ENCODE peak calls at places on chromosomes 13 and 19, in four cellular contexts. One of them, this sample, is unnamed. For H3K4me1, the result is how much of the 10 kb centered on the place peaks cover.

GRCh38 chr19:35119578-35119977 is 4.0 kb downstream of the FXYD3 start:
- DNase-seq in heart left ventricle: no peak
- DNase-seq in A549: no peak
- DNase-seq in ascending aorta: no peak
- DNase-seq in this sample: no peak

GRCh38 chr13:45482571-45483173 is 17.9 kb downstream of the COG3 start:
- DNase-seq in heart left ventricle: no peak
- DNase-seq in A549: no peak
- DNase-seq in ascending aorta: no peak
- DNase-seq in this sample: no peak

GRCh38 chr19:21910318-21910717 is 74.3 kb upstream of the ZNF43 start:
- DNase-seq in heart left ventricle: no peak
- DNase-seq in A549: no peak
- DNase-seq in ascending aorta: no peak
- DNase-seq in this sample: no peak

GRCh38 chr13:110376120-110376519 is 69.0 kb downstream of the COL4A2 start:
- DNase-seq in heart left ventricle: no peak
- DNase-seq in A549: no peak
- DNase-seq in ascending aorta: no peak
- DNase-seq in this sample: no peak

GRCh38 chr19:4830768-4831265 is 695 bp downstream of the TICAM1 start:
- DNase-seq in heart left ventricle: no peak
- DNase-seq in A549: no peak
- DNase-seq in ascending aorta: no peak
- DNase-seq in this sample: no peak

GRCh38 chr13:32211788-32212187 is 103.4 kb downstream of the ZAR1L start:
- DNase-seq in heart left ventricle: no peak
- DNase-seq in A549: no peak
- DNase-seq in ascending aorta: no peak
- DNase-seq in this sample: no peak

GRCh38 chr13:99393791-99394735 is 86.9 kb upstream of the GPR183 start:
- DNase-seq in heart left ventricle: no peak
- DNase-seq in A549: no peak
- DNase-seq in ascending aorta: peak
- DNase-seq in this sample: no peak

GRCh38 chr13:99931462-99931861 is 40.1 kb downstream of the ZIC5 start:
- DNase-seq in heart left ventricle: no peak
- DNase-seq in A549: no peak
- DNase-seq in ascending aorta: no peak
- DNase-seq in this sample: no peak

GRCh38 chr19:35757231-35757748 is 461 bp upstream of the HSPB6 start:
- DNase-seq in heart left ventricle: peak
- DNase-seq in A549: peak
- DNase-seq in ascending aorta: peak
- DNase-seq in this sample: no peak

GRCh38 chr13:46716821-46717220 is 80.1 kb downstream of the ESD start:
- DNase-seq in heart left ventricle: no peak
- DNase-seq in A549: no peak
- DNase-seq in ascending aorta: no peak
- DNase-seq in this sample: no peak

GRCh38 chr19:13610042-13610691 is 103.9 kb upstream of the CACNA1A start:
- DNase-seq in heart left ventricle: no peak
- DNase-seq in A549: no peak
- DNase-seq in ascending aorta: no peak
- DNase-seq in this sample: no peak

GRCh38 chr19:13098291-13099072 is 4.2 kb downstream of the LYL1 start:
- DNase-seq in heart left ventricle: no peak
- DNase-seq in A549: no peak
- DNase-seq in ascending aorta: peak
- DNase-seq in this sample: no peak

GRCh38 chr13:39864221-39864620 is 208.8 kb downstream of the COG6 start:
- DNase-seq in heart left ventricle: no peak
- DNase-seq in A549: no peak
- DNase-seq in ascending aorta: no peak
- DNase-seq in this sample: no peak

GRCh38 chr19:40719414-40719894 is 2.5 kb downstream of the ITPKC start:
- DNase-seq in heart left ventricle: no peak
- DNase-seq in A549: no peak
- DNase-seq in ascending aorta: no peak
- DNase-seq in this sample: no peak

GRCh38 chr19:40718774-40719391 is 2.0 kb downstream of the ITPKC start:
- DNase-seq in heart left ventricle: peak
- DNase-seq in A549: peak
- DNase-seq in ascending aorta: peak
- DNase-seq in this sample: no peak

GRCh38 chr19:40716655-40717324 is at the start of the genes COQ8B and ITPKC:
- DNase-seq in heart left ventricle: peak
- DNase-seq in A549: peak
- DNase-seq in ascending aorta: peak
- DNase-seq in this sample: peak

GRCh38 chr19:40717325-40717879 is 490 bp downstream of the ITPKC start:
- DNase-seq in heart left ventricle: no peak
- DNase-seq in A549: no peak
- DNase-seq in ascending aorta: no peak
- DNase-seq in this sample: no peak

DNA sequence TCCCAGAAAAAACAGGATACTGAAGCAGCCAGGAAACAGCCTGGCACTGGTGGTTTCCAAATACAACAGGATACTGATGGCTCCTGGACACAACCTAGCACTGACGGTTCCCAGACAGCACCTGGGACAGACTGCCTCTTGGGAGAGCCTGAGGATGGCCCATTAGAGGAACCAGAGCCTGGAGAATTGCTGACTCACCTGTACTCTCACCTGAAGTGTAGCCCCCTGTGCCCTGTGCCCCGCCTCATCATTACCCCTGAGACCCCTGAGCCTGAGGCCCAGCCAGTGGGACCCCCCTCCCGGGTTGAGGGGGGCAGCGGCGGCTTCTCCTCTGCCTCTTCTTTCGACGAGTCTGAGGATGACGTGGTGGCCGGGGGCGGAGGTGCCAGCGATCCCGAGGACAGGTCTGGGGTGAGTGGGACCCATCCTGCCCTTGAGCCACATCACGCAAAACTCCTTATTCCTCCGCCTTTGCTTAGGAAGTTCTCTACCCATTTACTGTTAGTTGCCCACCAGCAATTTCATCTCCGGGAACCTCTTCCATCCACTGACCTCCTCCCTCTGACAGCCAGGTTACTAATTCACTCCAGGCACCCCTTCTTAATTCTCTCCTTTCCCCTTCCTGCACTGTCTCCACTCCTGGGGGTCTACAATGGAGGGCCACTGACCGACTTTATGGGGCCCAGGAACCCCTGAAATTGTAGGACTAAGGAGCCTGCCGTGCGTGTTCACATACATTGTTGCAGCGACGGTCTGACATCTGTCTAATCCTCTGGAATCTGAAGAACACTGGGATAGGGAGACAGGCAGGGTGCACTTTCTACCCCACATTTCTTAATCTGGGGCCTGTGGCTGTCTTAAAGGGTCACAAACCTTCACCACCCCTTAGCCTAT is 1.2 kb downstream of the ITPKC start:
- DNase-seq in heart left ventricle: no peak
- DNase-seq in A549: peak
- DNase-seq in ascending aorta: no peak
- DNase-seq in this sample: no peak
- H3K4me1 ChIP-seq in heart left ventricle: half or more
- H3K4me1 ChIP-seq in A549: under half
- H3K4me1 ChIP-seq in ascending aorta: under half
- H3K4me1 ChIP-seq in this sample: under half

DNA sequence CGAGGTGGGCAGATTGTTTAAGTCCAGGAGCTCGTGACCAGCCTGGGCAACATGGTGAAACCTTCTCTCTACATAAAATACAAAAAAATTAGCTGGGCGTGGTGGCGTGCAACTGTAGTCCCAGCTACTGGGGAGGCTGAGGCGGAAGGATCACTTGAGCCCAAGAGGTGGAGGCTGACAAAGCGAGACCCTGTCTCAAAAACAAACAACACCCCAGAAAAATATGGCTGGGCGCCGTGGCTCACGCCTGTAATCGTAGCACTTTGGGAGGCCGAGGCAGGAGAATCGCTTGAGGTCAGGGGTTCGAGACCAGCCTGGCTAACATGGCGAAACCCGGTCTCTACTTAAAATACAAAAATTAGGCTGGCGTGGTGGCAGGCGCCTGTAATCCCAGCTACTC is 3.4 kb upstream of the HNRNPL start:
- DNase-seq in heart left ventricle: no peak
- DNase-seq in A549: no peak
- DNase-seq in ascending aorta: no peak
- DNase-seq in this sample: no peak
- H3K27ac ChIP-seq in heart left ventricle: no peak
- H3K27ac ChIP-seq in A549: peak
- H3K27ac ChIP-seq in ascending aorta: no peak
- H3K27ac ChIP-seq in this sample: no peak

GRCh38 chr19:29676586-29676985 is 11.3 kb downstream of the PLEKHF1 start:
- DNase-seq in heart left ventricle: no peak
- DNase-seq in A549: no peak
- DNase-seq in ascending aorta: no peak
- DNase-seq in this sample: no peak

GRCh38 chr19:29680447-29680846 is 15.2 kb downstream of the PLEKHF1 start:
- DNase-seq in heart left ventricle: peak
- DNase-seq in A549: no peak
- DNase-seq in ascending aorta: peak
- DNase-seq in this sample: no peak

GRCh38 chr19:29679598-29680210 is 14.4 kb downstream of the PLEKHF1 start:
- DNase-seq in heart left ventricle: no peak
- DNase-seq in A549: no peak
- DNase-seq in ascending aorta: no peak
- DNase-seq in this sample: no peak

GRCh38 chr19:29677001-29677781 is 11.9 kb downstream of the PLEKHF1 start:
- DNase-seq in heart left ventricle: no peak
- DNase-seq in A549: no peak
- DNase-seq in ascending aorta: no peak
- DNase-seq in this sample: no peak

GRCh38 chr19:29678484-29679106 is 13.3 kb downstream of the PLEKHF1 start:
- DNase-seq in heart left ventricle: peak
- DNase-seq in A549: no peak
- DNase-seq in ascending aorta: no peak
- DNase-seq in this sample: no peak
- H3K4me1 ChIP-seq in heart left ventricle: half or more
- H3K4me1 ChIP-seq in A549: under half
- H3K4me1 ChIP-seq in ascending aorta: under half
- H3K4me1 ChIP-seq in this sample: under half

GRCh38 chr13:24680921-24681585 is 845 bp downstream of the ATP12A start:
- DNase-seq in heart left ventricle: no peak
- DNase-seq in A549: no peak
- DNase-seq in ascending aorta: no peak
- DNase-seq in this sample: no peak

GRCh38 chr13:24681930-24682329 is 1.7 kb downstream of the ATP12A start:
- DNase-seq in heart left ventricle: no peak
- DNase-seq in A549: no peak
- DNase-seq in ascending aorta: no peak
- DNase-seq in this sample: no peak

GRCh38 chr13:24679686-24680085 is 522 bp upstream of the ATP12A start:
- DNase-seq in heart left ventricle: no peak
- DNase-seq in A549: no peak
- DNase-seq in ascending aorta: no peak
- DNase-seq in this sample: no peak

GRCh38 chr13:24682353-24682752 is 2.1 kb downstream of the ATP12A start:
- DNase-seq in heart left ventricle: no peak
- DNase-seq in A549: no peak
- DNase-seq in ascending aorta: no peak
- DNase-seq in this sample: no peak

DNA sequence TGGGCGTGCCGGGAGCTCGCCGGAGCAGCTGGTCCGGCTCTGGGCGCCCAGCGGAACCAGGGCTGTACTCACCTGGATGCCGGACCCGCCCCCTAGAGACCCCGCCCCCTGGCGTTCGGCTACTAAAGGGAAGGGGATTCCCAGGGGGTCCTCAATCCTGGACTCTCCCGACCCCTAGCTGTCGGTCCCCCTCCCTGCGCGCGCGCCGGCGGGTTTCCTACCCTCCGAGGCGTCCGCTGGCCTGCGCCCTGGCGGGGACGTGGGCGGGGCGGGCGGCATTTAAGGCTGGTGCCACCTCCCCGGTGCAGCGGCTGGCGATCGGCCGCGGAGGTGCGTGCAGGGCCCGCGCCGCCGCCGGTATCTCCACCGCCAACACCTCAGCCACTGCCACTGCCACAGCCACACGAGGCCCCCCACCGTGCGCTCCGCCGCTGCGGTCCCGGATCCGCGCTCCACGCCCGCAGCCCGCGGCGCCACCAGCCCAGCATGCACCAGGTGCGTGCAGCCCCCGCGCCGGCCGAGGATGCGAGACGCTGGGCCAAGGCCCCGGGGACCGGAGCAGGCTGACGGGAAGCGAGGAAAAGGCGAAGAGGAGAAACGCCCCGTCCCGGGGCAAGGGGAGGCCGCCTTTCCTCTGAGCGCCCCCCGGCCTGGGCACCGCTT is at the start of gene ATP12A:
- DNase-seq in heart left ventricle: no peak
- DNase-seq in A549: no peak
- DNase-seq in ascending aorta: no peak
- DNase-seq in this sample: no peak
- H3K27ac ChIP-seq in heart left ventricle: no peak
- H3K27ac ChIP-seq in A549: no peak
- H3K27ac ChIP-seq in ascending aorta: no peak
- H3K27ac ChIP-seq in this sample: no peak

This sample was measured in iPS DF 6.9.